ENCODE peak calls at places on chromosomes 2 and 18, in eight cellular contexts. R, I, A, P, W, T, E and Z are unnamed samples.

GRCh38 chr2:157258520-157259326 is 1.2 kb downstream of the GALNT5 start:
- DNase-seq in E (no peak), T (no peak), A (no peak), P (no peak), R (peak), W (no peak), I (no peak), Z (no peak)

GRCh38 chr2:48496867-48497266 is 33.1 kb upstream of the STON1 start:
- DNase-seq in A (no peak), E (no peak), I (peak), T (no peak), W (no peak), P (no peak), R (no peak), Z (no peak)

GRCh38 chr18:23809411-23809810 is 120.2 kb downstream of the LAMA3 start:
- DNase-seq in I (no peak), T (no peak), R (no peak), E (no peak), A (no peak), W (no peak), P (no peak), Z (no peak)

GRCh38 chr18:24488824-24489493 is 28.5 kb downstream of the HRH4 start:
- DNase-seq in R (no peak), E (peak), T (no peak), A (no peak), P (no peak), I (peak), W (no peak), Z (no peak)

GRCh38 chr2:236254021-236254420 is 10.2 kb downstream of the ASB18 start:
- DNase-seq in R (no peak), T (no peak), P (no peak), A (no peak), E (no peak), W (no peak), I (no peak), Z (no peak)

GRCh38 chr2:20314562-20315521 is 35.8 kb downstream of the PUM2 start:
- DNase-seq in I (peak), E (no peak), W (no peak), T (no peak), R (no peak), A (no peak), P (no peak), Z (no peak)

GRCh38 chr2:55883339-55883738 is 40.2 kb downstream of the EFEMP1 start:
- DNase-seq in I (peak), P (no peak), T (no peak), A (no peak), R (no peak), E (no peak), W (no peak), Z (no peak)

GRCh38 chr2:46873632-46874068 is 42.0 kb downstream of the MCFD2 start:
- DNase-seq in I (peak), P (no peak), T (peak), A (peak), W (no peak), R (peak), E (no peak), Z (peak)

GRCh38 chr2:113965644-113966043 is 75.8 kb downstream of the ACTR3 start:
- DNase-seq in I (peak), P (no peak), A (no peak), R (peak), T (no peak), W (no peak), E (no peak), Z (no peak)

GRCh38 chr18:52340466-52341378 is 725 bp downstream of the DCC start:
- DNase-seq in P (no peak), E (no peak), T (no peak), I (peak), A (no peak), W (no peak), R (no peak), Z (no peak)

GRCh38 chr2:238378230-238379095 is 48.3 kb upstream of the ASB1 start:
- DNase-seq in I (no peak), W (no peak), R (no peak), A (no peak), P (no peak), E (no peak), T (no peak), Z (no peak)

GRCh38 chr2:236352761-236353593 is 88.8 kb upstream of the ASB18 start:
- DNase-seq in W (peak), I (peak), R (peak), A (no peak), P (no peak), T (no peak), E (peak), Z (no peak)

GRCh38 chr18:394997-395383 is 105.5 kb downstream of the COLEC12 start:
- DNase-seq in I (peak), W (peak), P (no peak), R (no peak), A (peak), T (no peak), E (no peak), Z (no peak)

GRCh38 chr18:475202-475624 is 25.3 kb downstream of the COLEC12 start:
- DNase-seq in W (no peak), T (no peak), R (no peak), P (no peak), I (peak), A (no peak), E (no peak), Z (no peak)

GRCh38 chr18:24368749-24369148 is 28.9 kb downstream of the OSBPL1A start:
- DNase-seq in P (no peak), A (peak), W (no peak), R (no peak), I (peak), T (no peak), E (no peak), Z (no peak)

GRCh38 chr2:32647180-32647651 is 19.4 kb downstream of the TTC27 start:
- DNase-seq in A (no peak), T (no peak), E (no peak), R (no peak), W (no peak), I (peak), P (no peak), Z (no peak)

GRCh38 chr18:58231930-58232329 is 187.9 kb downstream of the NEDD4L start:
- DNase-seq in A (no peak), E (no peak), I (peak), W (peak), P (no peak), T (no peak), R (peak), Z (no peak)

GRCh38 chr2:76953733-76954347 is 568.3 kb downstream of the LRRTM4 start:
- DNase-seq in P (no peak), R (peak), T (peak), A (no peak), E (no peak), I (peak), W (peak), Z (no peak)

GRCh38 chr18:50719471-50719987 is 100.3 kb downstream of the MRO start:
- DNase-seq in T (no peak), P (no peak), A (no peak), R (no peak), I (no peak), W (no peak), E (no peak), Z (no peak)

GRCh38 chr2:45889053-45889452 is 237.6 kb downstream of the PRKCE start:
- DNase-seq in I (peak), W (no peak), T (no peak), E (no peak), A (no peak), R (peak), P (no peak), Z (no peak)

GRCh38 chr2:125643585-125643984 is 1012.4 kb upstream of the GYPC start:
- DNase-seq in E (no peak), W (no peak), R (no peak), A (no peak), T (no peak), I (no peak), P (no peak), Z (no peak)

GRCh38 chr2:88692187-88692586 is 714 bp downstream of the RPIA start:
- DNase-seq in R (peak), W (peak), E (peak), P (peak), T (peak), A (no peak), I (peak), Z (peak)

GRCh38 chr2:230658577-230658876 is 54.1 kb upstream of the CAB39 start:
- DNase-seq in P (no peak), I (no peak), T (no peak), A (no peak), R (no peak), W (no peak), E (no peak), Z (no peak)

GRCh38 chr2:219286436-219287115 is 7.4 kb downstream of the DNAJB2 start:
- DNase-seq in W (no peak), I (no peak), E (no peak), T (no peak), P (peak), A (no peak), R (peak), Z (no peak)

GRCh38 chr2:24045511-24046508 is 1.4 kb downstream of the WDCP start:
- DNase-seq in P (no peak), R (peak), A (no peak), E (no peak), W (no peak), I (no peak), T (no peak), Z (no peak)
- H3K4me3 ChIP-seq in P (no peak), R (no peak), A (no peak), E (peak), W (peak), I (no peak), T (no peak), Z (peak)

GRCh38 chr2:15940661-15941482 is 522 bp downstream of the MYCN start:
- DNase-seq in W (peak), T (no peak), R (no peak), E (no peak), A (no peak), I (no peak), P (no peak), Z (no peak)
- H3K4me3 ChIP-seq in W (peak), T (peak), R (peak), E (no peak), A (peak), I (no peak), P (no peak), Z (peak)

DNA sequence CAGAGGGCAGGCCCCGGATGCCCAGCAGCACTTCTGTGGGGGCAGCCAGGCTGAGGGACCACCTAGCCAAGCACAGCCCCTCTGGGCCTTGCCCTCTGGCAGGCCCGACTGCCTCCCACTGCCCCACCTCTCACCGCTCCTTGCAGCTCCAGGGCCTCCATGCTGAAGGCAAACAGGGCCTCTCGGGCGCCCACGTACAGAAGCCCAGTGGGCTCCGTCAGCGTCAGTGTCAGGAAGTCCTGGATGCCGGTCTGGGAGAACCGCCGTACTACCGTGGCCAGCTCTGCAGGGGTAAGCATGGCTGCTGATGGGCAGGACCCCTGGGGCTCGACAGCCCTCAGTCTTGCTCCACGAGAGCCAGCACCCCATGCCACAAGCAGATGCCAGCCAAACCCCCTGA is 3.7 kb downstream of the SEMA4C start:
- DNase-seq in I (no peak), A (no peak), E (no peak), W (no peak), T (no peak), R (no peak), P (no peak), Z (no peak)
- H3K4me3 ChIP-seq in I (no peak), A (no peak), E (no peak), W (no peak), T (peak), R (no peak), P (no peak), Z (no peak)

DNA sequence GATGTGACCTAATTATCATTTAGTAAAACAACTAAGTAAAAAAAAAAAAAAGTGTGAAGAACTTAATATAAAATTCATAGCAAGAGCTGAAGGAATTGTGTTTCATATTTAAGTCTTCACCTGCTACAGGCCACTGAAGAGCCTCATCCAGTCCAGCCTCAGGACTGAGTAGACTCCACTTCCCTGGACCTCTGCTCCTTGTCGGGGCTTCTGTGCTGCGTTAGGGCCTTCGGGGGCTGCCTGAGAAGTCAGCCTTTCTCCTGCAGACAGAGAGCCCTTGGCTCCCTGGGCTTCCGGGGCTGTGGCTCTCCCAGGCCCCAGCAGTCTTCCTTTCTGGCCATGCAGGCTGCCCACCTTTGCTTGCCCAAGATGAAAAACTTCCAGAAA is 95.5 kb downstream of the MTCL1 start:
- DNase-seq in A (no peak), T (no peak), R (no peak), P (no peak), I (no peak), W (no peak), E (no peak), Z (no peak)
- H3K4me3 ChIP-seq in A (no peak), T (no peak), R (no peak), P (no peak), I (no peak), W (no peak), E (no peak), Z (no peak)

GRCh38 chr2:205721057-205721767 is 38.9 kb downstream of the NRP2 start:
- DNase-seq in T (no peak), I (no peak), R (no peak), P (no peak), A (no peak), W (no peak), E (no peak), Z (no peak)

GRCh38 chr2:205717999-205718398 is 35.7 kb downstream of the NRP2 start:
- DNase-seq in R (no peak), T (no peak), P (no peak), A (no peak), E (no peak), W (no peak), I (no peak), Z (no peak)

GRCh38 chr2:205720451-205720902 is 38.2 kb downstream of the NRP2 start:
- DNase-seq in T (no peak), W (no peak), I (no peak), P (no peak), E (no peak), R (no peak), A (no peak), Z (no peak)

GRCh38 chr2:205722538-205722878 is 40.2 kb downstream of the NRP2 start:
- DNase-seq in W (no peak), A (no peak), R (no peak), T (no peak), P (no peak), I (no peak), E (no peak), Z (no peak)

GRCh38 chr2:205719864-205720263 is 37.6 kb downstream of the NRP2 start:
- DNase-seq in R (no peak), A (no peak), T (no peak), P (no peak), E (no peak), W (no peak), I (no peak), Z (no peak)
- H3K4me3 ChIP-seq in R (no peak), A (no peak), T (no peak), P (no peak), E (no peak), W (no peak), I (no peak), Z (no peak)

GRCh38 chr2:191895195-191895594 is 48.3 kb upstream of the CAVIN2 start:
- DNase-seq in I (no peak), P (no peak), A (no peak), T (no peak), E (no peak), W (no peak), R (no peak), Z (no peak)
- H3K4me3 ChIP-seq in I (no peak), P (no peak), A (no peak), T (no peak), E (no peak), W (no peak), R (no peak), Z (no peak)

GRCh38 chr2:196176142-196176738 is 4.9 kb upstream of the STK17B start:
- DNase-seq in W (no peak), R (peak), E (peak), A (no peak), I (no peak), P (peak), T (no peak), Z (no peak)
- H3K4me3 ChIP-seq in W (no peak), R (no peak), E (peak), A (no peak), I (no peak), P (peak), T (peak), Z (no peak)

GRCh38 chr18:8708670-8709069 is 3.3 kb downstream of the MTCL1 start:
- DNase-seq in T (no peak), I (no peak), W (no peak), A (no peak), E (no peak), P (no peak), R (no peak), Z (no peak)
- H3K4me3 ChIP-seq in T (no peak), I (no peak), W (no peak), A (no peak), E (no peak), P (no peak), R (no peak), Z (no peak)

GRCh38 chr2:83787189-83787588 is 671.9 kb downstream of the SUCLG1 start:
- DNase-seq in P (no peak), T (no peak), R (no peak), E (no peak), A (no peak), I (no peak), W (no peak), Z (no peak)
- H3K4me3 ChIP-seq in P (no peak), T (no peak), R (no peak), E (no peak), A (no peak), I (no peak), W (no peak), Z (no peak)